ENCODE peak calls at places on chromosomes 7 and 10, in seven cellular contexts. One of them, this sample, is unnamed.

GRCh38 chr10:106224676-106225075 is 939.8 kb downstream of the SORCS1 start:
- DNase-seq in naive thymus-derived CD4-positive, alpha-beta T cell: no peak
- DNase-seq in endodermal cell: no peak
- DNase-seq in natural killer cell treated with Interleukin-12 subunit alpha and Interleukin-12 subunit beta and Interleukin-15 and Interleukin-18, amount 100 ng/mL, for 72 hours: no peak
- DNase-seq in stimulated activated CD4-positive, alpha-beta T cell treated with anti-CD3 and anti-CD28 coated beads, Interleukin-1b, Interleukin-23, amount 100 ng/mL, for 48 hours: no peak
- DNase-seq in breast epithelium: no peak
- DNase-seq in GM23248: peak
- DNase-seq in this sample: no peak

GRCh38 chr7:114819629-114820362 is 102.1 kb upstream of the MDFIC start:
- DNase-seq in GM23248: peak
- DNase-seq in breast epithelium: no peak
- DNase-seq in stimulated activated CD4-positive, alpha-beta T cell treated with anti-CD3 and anti-CD28 coated beads, Interleukin-1b, Interleukin-23, amount 100 ng/mL, for 48 hours: no peak
- DNase-seq in natural killer cell treated with Interleukin-12 subunit alpha and Interleukin-12 subunit beta and Interleukin-15 and Interleukin-18, amount 100 ng/mL, for 72 hours: no peak
- DNase-seq in endodermal cell: no peak
- DNase-seq in naive thymus-derived CD4-positive, alpha-beta T cell: no peak
- DNase-seq in this sample: no peak

GRCh38 chr10:63664341-63664885 is 143.2 kb downstream of the REEP3 start:
- DNase-seq in natural killer cell treated with Interleukin-12 subunit alpha and Interleukin-12 subunit beta and Interleukin-15 and Interleukin-18, amount 100 ng/mL, for 72 hours: no peak
- DNase-seq in GM23248: no peak
- DNase-seq in stimulated activated CD4-positive, alpha-beta T cell treated with anti-CD3 and anti-CD28 coated beads, Interleukin-1b, Interleukin-23, amount 100 ng/mL, for 48 hours: no peak
- DNase-seq in breast epithelium: no peak
- DNase-seq in endodermal cell: no peak
- DNase-seq in naive thymus-derived CD4-positive, alpha-beta T cell: no peak
- DNase-seq in this sample: no peak

GRCh38 chr7:55546826-55547225 is 25.5 kb downstream of the VOPP1 start:
- DNase-seq in endodermal cell: peak
- DNase-seq in stimulated activated CD4-positive, alpha-beta T cell treated with anti-CD3 and anti-CD28 coated beads, Interleukin-1b, Interleukin-23, amount 100 ng/mL, for 48 hours: peak
- DNase-seq in breast epithelium: peak
- DNase-seq in GM23248: peak
- DNase-seq in naive thymus-derived CD4-positive, alpha-beta T cell: no peak
- DNase-seq in natural killer cell treated with Interleukin-12 subunit alpha and Interleukin-12 subunit beta and Interleukin-15 and Interleukin-18, amount 100 ng/mL, for 72 hours: no peak
- DNase-seq in this sample: peak

GRCh38 chr10:129784286-129784685 is 179.8 kb downstream of the EBF3 start:
- DNase-seq in breast epithelium: no peak
- DNase-seq in natural killer cell treated with Interleukin-12 subunit alpha and Interleukin-12 subunit beta and Interleukin-15 and Interleukin-18, amount 100 ng/mL, for 72 hours: no peak
- DNase-seq in naive thymus-derived CD4-positive, alpha-beta T cell: no peak
- DNase-seq in stimulated activated CD4-positive, alpha-beta T cell treated with anti-CD3 and anti-CD28 coated beads, Interleukin-1b, Interleukin-23, amount 100 ng/mL, for 48 hours: no peak
- DNase-seq in endodermal cell: no peak
- DNase-seq in GM23248: no peak
- DNase-seq in this sample: no peak

GRCh38 chr7:100887186-100887954 is 2.1 kb downstream of the UFSP1 start:
- DNase-seq in stimulated activated CD4-positive, alpha-beta T cell treated with anti-CD3 and anti-CD28 coated beads, Interleukin-1b, Interleukin-23, amount 100 ng/mL, for 48 hours: peak
- DNase-seq in endodermal cell: no peak
- DNase-seq in breast epithelium: no peak
- DNase-seq in natural killer cell treated with Interleukin-12 subunit alpha and Interleukin-12 subunit beta and Interleukin-15 and Interleukin-18, amount 100 ng/mL, for 72 hours: no peak
- DNase-seq in GM23248: no peak
- DNase-seq in naive thymus-derived CD4-positive, alpha-beta T cell: peak
- DNase-seq in this sample: peak

GRCh38 chr10:84293574-84294016 is 34.8 kb upstream of the CCSER2 start:
- DNase-seq in naive thymus-derived CD4-positive, alpha-beta T cell: no peak
- DNase-seq in breast epithelium: no peak
- DNase-seq in endodermal cell: peak
- DNase-seq in stimulated activated CD4-positive, alpha-beta T cell treated with anti-CD3 and anti-CD28 coated beads, Interleukin-1b, Interleukin-23, amount 100 ng/mL, for 48 hours: peak
- DNase-seq in GM23248: no peak
- DNase-seq in natural killer cell treated with Interleukin-12 subunit alpha and Interleukin-12 subunit beta and Interleukin-15 and Interleukin-18, amount 100 ng/mL, for 72 hours: peak
- DNase-seq in this sample: no peak

GRCh38 chr7:99083733-99084132 is 60.2 kb downstream of the SMURF1 start:
- DNase-seq in endodermal cell: no peak
- DNase-seq in natural killer cell treated with Interleukin-12 subunit alpha and Interleukin-12 subunit beta and Interleukin-15 and Interleukin-18, amount 100 ng/mL, for 72 hours: no peak
- DNase-seq in stimulated activated CD4-positive, alpha-beta T cell treated with anti-CD3 and anti-CD28 coated beads, Interleukin-1b, Interleukin-23, amount 100 ng/mL, for 48 hours: no peak
- DNase-seq in GM23248: no peak
- DNase-seq in naive thymus-derived CD4-positive, alpha-beta T cell: no peak
- DNase-seq in breast epithelium: no peak
- DNase-seq in this sample: no peak

GRCh38 chr7:142357953-142358520 is 100.2 kb upstream of the PRSS58 start:
- DNase-seq in natural killer cell treated with Interleukin-12 subunit alpha and Interleukin-12 subunit beta and Interleukin-15 and Interleukin-18, amount 100 ng/mL, for 72 hours: no peak
- DNase-seq in naive thymus-derived CD4-positive, alpha-beta T cell: peak
- DNase-seq in GM23248: peak
- DNase-seq in breast epithelium: no peak
- DNase-seq in stimulated activated CD4-positive, alpha-beta T cell treated with anti-CD3 and anti-CD28 coated beads, Interleukin-1b, Interleukin-23, amount 100 ng/mL, for 48 hours: no peak
- DNase-seq in endodermal cell: peak
- DNase-seq in this sample: no peak

GRCh38 chr10:62095341-62096071 is 173.1 kb downstream of the RTKN2 start:
- DNase-seq in breast epithelium: no peak
- DNase-seq in endodermal cell: no peak
- DNase-seq in stimulated activated CD4-positive, alpha-beta T cell treated with anti-CD3 and anti-CD28 coated beads, Interleukin-1b, Interleukin-23, amount 100 ng/mL, for 48 hours: no peak
- DNase-seq in GM23248: peak
- DNase-seq in natural killer cell treated with Interleukin-12 subunit alpha and Interleukin-12 subunit beta and Interleukin-15 and Interleukin-18, amount 100 ng/mL, for 72 hours: no peak
- DNase-seq in naive thymus-derived CD4-positive, alpha-beta T cell: no peak
- DNase-seq in this sample: no peak

GRCh38 chr7:25359471-25360059 is 131.3 kb upstream of the NPVF start:
- DNase-seq in endodermal cell: no peak
- DNase-seq in natural killer cell treated with Interleukin-12 subunit alpha and Interleukin-12 subunit beta and Interleukin-15 and Interleukin-18, amount 100 ng/mL, for 72 hours: no peak
- DNase-seq in breast epithelium: no peak
- DNase-seq in stimulated activated CD4-positive, alpha-beta T cell treated with anti-CD3 and anti-CD28 coated beads, Interleukin-1b, Interleukin-23, amount 100 ng/mL, for 48 hours: no peak
- DNase-seq in GM23248: peak
- DNase-seq in naive thymus-derived CD4-positive, alpha-beta T cell: no peak
- DNase-seq in this sample: no peak

GRCh38 chr7:10429031-10429430 is 544.6 kb upstream of the PHF14 start:
- DNase-seq in endodermal cell: no peak
- DNase-seq in GM23248: no peak
- DNase-seq in breast epithelium: no peak
- DNase-seq in natural killer cell treated with Interleukin-12 subunit alpha and Interleukin-12 subunit beta and Interleukin-15 and Interleukin-18, amount 100 ng/mL, for 72 hours: no peak
- DNase-seq in naive thymus-derived CD4-positive, alpha-beta T cell: no peak
- DNase-seq in stimulated activated CD4-positive, alpha-beta T cell treated with anti-CD3 and anti-CD28 coated beads, Interleukin-1b, Interleukin-23, amount 100 ng/mL, for 48 hours: no peak
- DNase-seq in this sample: no peak

This sample was measured in CD14-positive monocyte.